ENCODE peak calls at places on chromosomes 13 and 19, in four cellular contexts. E is astrocyte, Y is Peyer's patch, Z is right atrium auricular region. M is an unnamed sample. For H3K27me3 and H3K4me1, the result is how much of the 10 kb centered on the place peaks cover.

GRCh38 chr13:25575562-25575961 is 203.8 kb downstream of the ATP8A2 start:
- DNase-seq in E (no peak), Y (no peak), Z (no peak), M (no peak)

GRCh38 chr13:51478418-51479198 is 25.8 kb upstream of the INTS6 start:
- DNase-seq in E (no peak), Y (no peak), Z (no peak), M (no peak)

GRCh38 chr19:49552749-49553148 is 24.9 kb downstream of the RCN3 start:
- DNase-seq in E (no peak), Y (no peak), Z (no peak), M (peak)

GRCh38 chr19:40217027-40217810 is 965 bp downstream of the TTC9B start:
- DNase-seq in E (no peak), Y (peak), Z (no peak), M (no peak)

GRCh38 chr19:39082745-39083598 is 1.2 kb upstream of the ACP7 start:
- DNase-seq in E (no peak), Y (no peak), Z (no peak), M (no peak)

GRCh38 chr13:48775804-48776203 is 122.1 kb downstream of the CYSLTR2 start:
- DNase-seq in E (peak), Y (no peak), Z (no peak), M (no peak)

GRCh38 chr13:24040835-24041234 is 119.7 kb upstream of the SPATA13 start:
- DNase-seq in E (no peak), Y (no peak), Z (no peak), M (no peak)

GRCh38 chr19:2750739-2751437 is 11.1 kb upstream of the SLC39A3 start:
- DNase-seq in E (no peak), Y (no peak), Z (no peak), M (no peak)

GRCh38 chr13:35716186-35716585 is 239.7 kb upstream of the MAB21L1 start:
- DNase-seq in E (peak), Y (no peak), Z (no peak), M (no peak)

GRCh38 chr19:48837081-48837524 is 812 bp upstream of the HSD17B14 start:
- DNase-seq in E (peak), Y (peak), Z (peak), M (peak)

GRCh38 chr13:23695711-23696512 is 125.7 kb downstream of the TNFRSF19 start:
- DNase-seq in E (no peak), Y (peak), Z (no peak), M (peak)

GRCh38 chr13:99990045-99990977 is 8.7 kb downstream of the ZIC2 start:
- DNase-seq in E (no peak), Y (no peak), Z (peak), M (no peak)

GRCh38 chr13:48595330-48596127 is 58.2 kb upstream of the CYSLTR2 start:
- DNase-seq in E (peak), Y (peak), Z (peak), M (peak)

GRCh38 chr19:11485245-11485837 is 4.5 kb upstream of the ELAVL3 start:
- DNase-seq in E (no peak), Y (no peak), Z (no peak), M (peak)

GRCh38 chr13:78608254-78608704 is 4.9 kb upstream of the POU4F1 start:
- DNase-seq in E (no peak), Y (no peak), Z (no peak), M (no peak)

GRCh38 chr13:69970521-69970920 is 137.1 kb upstream of the ATXN8OS start:
- DNase-seq in E (peak), Y (no peak), Z (no peak), M (no peak)

GRCh38 chr13:75357576-75358295 is 124.2 kb downstream of the TBC1D4 start:
- DNase-seq in E (peak), Y (no peak), Z (no peak), M (peak)

GRCh38 chr13:50463662-50464061 is 379.8 kb downstream of the DLEU7 start:
- DNase-seq in E (no peak), Y (no peak), Z (no peak), M (no peak)

GRCh38 chr19:3556423-3556977 is 886 bp downstream of the MFSD12 start:
- DNase-seq in E (no peak), Y (no peak), Z (no peak), M (no peak)

GRCh38 chr19:45955905-45956608 is 17.6 kb downstream of the NOVA2 start:
- DNase-seq in E (peak), Y (no peak), Z (peak), M (no peak)

GRCh38 chr13:43221611-43222010 is 198.2 kb downstream of the DNAJC15 start:
- DNase-seq in E (no peak), Y (no peak), Z (no peak), M (no peak)

GRCh38 chr13:102295316-102296048 is 106.4 kb downstream of the FGF14 start:
- DNase-seq in E (peak), Y (no peak), Z (no peak), M (no peak)

GRCh38 chr19:1514295-1514661 is 1.5 kb upstream of the ADAMTSL5 start:
- DNase-seq in E (no peak), Y (no peak), Z (no peak), M (no peak)
- H3K27me3 ChIP-seq in E (under half), Y (under half), Z (under half), M (under half)

GRCh38 chr19:50837300-50837699 is 3.9 kb upstream of the KLK15 start:
- DNase-seq in E (no peak), Y (no peak), Z (no peak), M (no peak)

GRCh38 chr19:50835785-50836542 is 2.6 kb upstream of the KLK15 start:
- DNase-seq in E (peak), Y (peak), Z (no peak), M (no peak)

GRCh38 chr19:50835103-50835784 is 1.9 kb upstream of the KLK15 start:
- DNase-seq in E (no peak), Y (no peak), Z (no peak), M (no peak)

GRCh38 chr19:50838239-50838638 is 4.9 kb upstream of the KLK15 start:
- DNase-seq in E (no peak), Y (no peak), Z (no peak), M (no peak)

GRCh38 chr19:50836543-50837195 is 3.3 kb upstream of the KLK15 start:
- DNase-seq in E (no peak), Y (no peak), Z (no peak), M (no peak)
- H3K4me3 ChIP-seq in E (no peak), Y (no peak), Z (peak), M (no peak)

GRCh38 chr13:97307544-97307881 is 85.4 kb downstream of the MBNL2 start:
- DNase-seq in E (no peak), Y (no peak), Z (no peak), M (no peak)

GRCh38 chr13:97306646-97307045 is 84.5 kb downstream of the MBNL2 start:
- DNase-seq in E (no peak), Y (no peak), Z (no peak), M (no peak)

GRCh38 chr13:97307882-97308624 is 85.9 kb downstream of the MBNL2 start:
- DNase-seq in E (peak), Y (no peak), Z (no peak), M (no peak)

GRCh38 chr13:97307096-97307495 is 85.0 kb downstream of the MBNL2 start:
- DNase-seq in E (no peak), Y (no peak), Z (no peak), M (no peak)

DNA sequence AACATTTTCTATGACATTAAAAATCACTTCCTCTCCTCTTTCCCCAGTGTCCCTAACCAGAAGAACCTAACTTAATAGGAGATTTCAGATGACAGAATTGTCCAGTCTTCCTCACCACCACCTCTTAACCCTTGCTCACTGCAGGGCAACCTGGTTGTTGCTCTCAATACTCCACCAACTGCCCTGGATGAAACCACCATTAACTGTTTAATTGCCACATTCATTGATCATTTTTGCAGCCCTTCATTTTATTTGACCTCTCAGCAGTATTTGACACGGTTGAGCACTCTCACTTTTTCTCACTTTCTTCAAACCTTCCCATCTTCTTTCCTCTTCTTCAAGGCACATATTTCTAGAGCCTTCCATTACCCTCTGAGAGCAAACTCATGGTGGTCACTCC is 84.0 kb downstream of the MBNL2 start:
- DNase-seq in E (no peak), Y (no peak), Z (no peak), M (no peak)
- H3K4me1 ChIP-seq in E (under half), Y (under half), Z (half or more), M (under half)

GRCh38 chr13:112103260-112103843 is 36.4 kb downstream of the SOX1 start:
- DNase-seq in E (no peak), Y (no peak), Z (no peak), M (no peak)

GRCh38 chr13:112104873-112105234 is 37.9 kb downstream of the SOX1 start:
- DNase-seq in E (no peak), Y (no peak), Z (peak), M (no peak)

GRCh38 chr13:112105244-112105681 is 38.3 kb downstream of the SOX1 start:
- DNase-seq in E (no peak), Y (no peak), Z (no peak), M (no peak)

GRCh38 chr13:112105884-112106283 is 38.9 kb downstream of the SOX1 start:
- DNase-seq in E (no peak), Y (no peak), Z (no peak), M (no peak)

GRCh38 chr13:112103971-112104872 is 37.3 kb downstream of the SOX1 start:
- DNase-seq in E (no peak), Y (no peak), Z (peak), M (no peak)
- H3K27me3 ChIP-seq in E (under half), Y (under half), Z (under half), M (under half)